ENCODE peak calls at places on chromosome X, in six cellular contexts. G is body of pancreas, N is aorta, Y is pancreas, L is cardiac muscle cell, K is right cardiac atrium. F is an unnamed sample. For H3K4me1, the result is how much of the 10 kb centered on the place peaks cover.

GRCh38 chrX:131045786-131046185 is 12.4 kb upstream of the ARHGAP36 start:
- DNase-seq in N (no peak), Y (no peak), L (no peak), G (no peak), K (no peak), F (no peak)

GRCh38 chrX:136162827-136163427 is 15.6 kb downstream of the FHL1 start:
- DNase-seq in N (peak), G (no peak), K (peak), Y (no peak), L (peak), F (no peak)

GRCh38 chrX:2342281-2342688 is 158.5 kb downstream of the DHRSX start:
- DNase-seq in N (no peak), G (no peak), L (peak), K (peak), Y (no peak), F (no peak)

GRCh38 chrX:21373637-21374162 is 518 bp upstream of the CNKSR2 start:
- DNase-seq in L (no peak), N (no peak), K (peak), G (no peak), Y (peak), F (no peak)

GRCh38 chrX:148871422-148872152 is 371.2 kb downstream of the AFF2 start:
- DNase-seq in K (no peak), N (no peak), G (no peak), Y (no peak), L (peak), F (peak)

GRCh38 chrX:110678591-110678990 is 117.0 kb downstream of the CHRDL1 start:
- DNase-seq in K (no peak), G (no peak), N (no peak), Y (no peak), L (no peak), F (no peak)

GRCh38 chrX:121851033-121851432 is 803.6 kb downstream of the GLUD2 start:
- DNase-seq in N (no peak), G (no peak), L (peak), K (no peak), Y (no peak), F (no peak)

GRCh38 chrX:72028701-72029470 is 102.8 kb downstream of the RTL5 start:
- DNase-seq in Y (no peak), G (no peak), K (no peak), L (no peak), N (no peak), F (no peak)

GRCh38 chrX:36963069-36963808 is 44.9 kb upstream of the FAM47C start:
- DNase-seq in Y (peak), L (no peak), G (peak), N (no peak), K (no peak), F (no peak)

GRCh38 chrX:69155786-69156520 is 9.3 kb downstream of the PJA1 start:
- DNase-seq in G (no peak), N (no peak), K (no peak), Y (no peak), L (no peak), F (no peak)

GRCh38 chrX:42490111-42490510 is 287.9 kb downstream of the PPP1R2C start:
- DNase-seq in L (no peak), K (no peak), Y (no peak), N (no peak), G (no peak), F (no peak)

GRCh38 chrX:23380581-23380980 is 45.9 kb downstream of the PTCHD1 start:
- DNase-seq in N (no peak), K (no peak), L (no peak), G (no peak), Y (no peak), F (no peak)

DNA sequence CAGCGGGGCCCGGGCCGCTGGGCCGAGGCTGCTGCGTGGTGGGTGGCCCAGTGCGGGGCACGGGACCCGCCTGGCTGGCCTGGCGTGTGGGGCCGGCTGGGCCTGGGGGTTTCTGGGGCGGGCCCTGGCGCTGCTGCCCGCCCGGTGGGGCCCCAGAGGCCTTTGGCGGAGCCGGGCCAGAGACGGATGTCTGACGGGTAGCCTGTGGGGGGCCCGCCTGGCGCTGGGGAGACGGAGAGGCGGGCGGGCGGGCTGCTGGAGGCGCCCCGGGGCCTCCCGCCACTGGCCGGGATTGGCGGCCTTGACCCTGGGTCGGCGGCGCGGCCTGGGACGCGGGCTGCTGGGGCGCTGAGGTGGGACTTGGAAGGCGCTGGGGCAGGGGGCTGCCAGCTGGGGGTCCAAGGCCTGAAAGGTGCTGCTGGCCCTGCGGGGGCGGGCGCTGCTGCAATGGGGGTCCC is 8.1 kb upstream of the TIMP1 start:
- DNase-seq in Y (peak), N (no peak), G (no peak), L (no peak), K (no peak), F (no peak)
- H3K4me3 ChIP-seq in Y (no peak), N (peak), G (no peak), L (peak), K (peak), F (peak)

DNA sequence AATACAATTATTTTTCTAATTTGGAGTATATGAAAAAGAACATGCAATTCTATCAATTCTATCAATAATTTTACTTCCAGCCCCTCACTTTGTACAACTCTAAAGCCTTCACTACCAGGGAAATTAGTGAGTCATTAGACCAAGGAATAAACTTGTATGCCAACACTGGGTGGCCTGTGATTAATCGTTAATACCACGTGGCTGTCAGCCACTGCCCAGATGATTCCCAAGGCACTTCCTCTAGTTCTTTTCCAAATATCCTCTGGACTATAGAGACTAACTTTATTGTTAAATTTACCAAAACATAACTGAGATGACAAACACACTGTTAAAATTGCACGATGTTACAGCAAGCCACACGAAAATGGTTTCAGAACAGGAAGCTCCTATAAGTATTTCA is 45.7 kb downstream of the MID1 start:
- DNase-seq in Y (no peak), K (no peak), L (peak), N (no peak), G (no peak), F (no peak)
- H3K4me1 ChIP-seq in Y (under half), K (under half), L (under half), N (under half), G (under half), F (under half)

GRCh38 chrX:9913041-9913440 is 54.1 kb upstream of the CLDN34 start:
- DNase-seq in K (no peak), N (no peak), L (no peak), Y (no peak), G (no peak), F (no peak)
- H3K4me3 ChIP-seq in K (no peak), N (no peak), L (no peak), Y (no peak), G (no peak), F (peak)

DNA sequence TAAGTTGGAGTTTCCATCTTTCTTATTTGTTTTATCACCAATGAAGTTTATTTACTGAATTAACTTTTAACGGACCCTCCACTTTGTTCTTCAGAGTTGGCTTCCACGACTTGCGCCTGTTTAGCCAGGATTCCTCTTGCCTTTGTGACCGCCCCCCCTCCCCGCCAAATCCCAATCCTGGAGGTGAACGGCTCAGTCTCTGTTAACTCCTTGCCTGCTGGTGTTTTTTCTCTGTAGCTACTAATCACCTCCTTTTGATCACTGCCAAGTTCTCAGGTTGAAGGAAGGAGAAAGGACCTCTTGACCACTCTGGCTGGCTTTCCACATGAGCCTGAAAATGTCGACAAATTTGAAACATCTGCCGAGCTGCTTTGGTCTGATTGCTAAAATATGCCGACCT is 46.8 kb upstream of the BCOR start:
- DNase-seq in L (no peak), K (no peak), Y (peak), G (no peak), N (no peak), F (no peak)
- H3K4me1 ChIP-seq in L (under half), K (under half), Y (under half), G (half or more), N (under half), F (under half)

F was measured in breast epithelium.